ENCODE peak calls at places on chromosomes 5 and 9, in ten cellular contexts. Z is dorsolateral prefrontal cortex; J is stimulated activated CD8-positive, alpha-beta memory T cell treated with anti-CD3 and anti-CD28 coated beads, Interleukin-4, amount 100 ng/mL, for 48 hours; Q is left ventricle myocardium inferior; C is left cardiac atrium; X is RWPE1; V is activated CD8-positive, alpha-beta memory T cell treated with anti-CD3 and anti-CD28 coated beads, Interleukin-2, amount 50 U/mL, for 48 hours; Y is SJSA1; W is NCI-H526 treated with DMSO at 0.1 percent for 48 hours; R is NCI-H1417. D is an unnamed sample.

GRCh38 chr5:154179846-154180710 is 10.5 kb upstream of the GALNT10 start:
- DNase-seq in Z (no peak), J (peak), Q (no peak), C (no peak), X (peak), V (no peak), Y (peak), W (peak), R (peak), D (peak)

GRCh38 chr5:88172847-88173758 is 95.5 kb downstream of the TMEM161B start:
- DNase-seq in Z (no peak), J (no peak), Q (no peak), C (no peak), X (no peak), V (no peak), Y (peak), W (peak), R (peak), D (no peak)

GRCh38 chr5:22846686-22847085 is 6.5 kb downstream of the CDH12 start:
- DNase-seq in Z (no peak), J (no peak), Q (no peak), C (no peak), X (no peak), V (no peak), Y (no peak), W (no peak), R (no peak), D (no peak)

GRCh38 chr9:130501645-130502044 is 56.9 kb downstream of the ASS1 start:
- DNase-seq in Z (no peak), J (no peak), Q (no peak), C (no peak), X (peak), V (no peak), Y (no peak), W (no peak), R (no peak), D (no peak)

GRCh38 chr9:2936221-2936620 is 92.3 kb upstream of the PUM3 start:
- DNase-seq in Z (no peak), J (no peak), Q (no peak), C (no peak), X (no peak), V (no peak), Y (no peak), W (no peak), R (no peak), D (no peak)

GRCh38 chr9:95363051-95363841 is 45.7 kb upstream of the FANCC start:
- DNase-seq in Z (no peak), J (no peak), Q (no peak), C (no peak), X (no peak), V (no peak), Y (no peak), W (no peak), R (no peak), D (no peak)

GRCh38 chr9:30628915-30629564 is 1755.4 kb upstream of the ACO1 start:
- DNase-seq in Z (no peak), J (no peak), Q (no peak), C (no peak), X (no peak), V (no peak), Y (no peak), W (no peak), R (no peak), D (no peak)

GRCh38 chr9:133238851-133239532 is 29.9 kb upstream of the OBP2B start:
- DNase-seq in Z (no peak), J (peak), Q (peak), C (peak), X (peak), V (peak), Y (peak), W (peak), R (no peak), D (peak)

GRCh38 chr9:87830446-87830845 is 52.2 kb upstream of the SPATA31E1 start:
- DNase-seq in Z (no peak), J (no peak), Q (no peak), C (no peak), X (no peak), V (no peak), Y (no peak), W (no peak), R (no peak), D (no peak)

GRCh38 chr5:6602441-6602840 is 30.4 kb downstream of the NSUN2 start:
- DNase-seq in Z (no peak), J (no peak), Q (no peak), C (no peak), X (no peak), V (no peak), Y (no peak), W (no peak), R (no peak), D (no peak)

GRCh38 chr9:2478421-2478820 is 143.2 kb upstream of the VLDLR start:
- DNase-seq in Z (no peak), J (no peak), Q (no peak), C (no peak), X (no peak), V (no peak), Y (peak), W (no peak), R (no peak), D (no peak)

GRCh38 chr5:171688696-171689495 is 96.7 kb upstream of the SMIM23 start:
- DNase-seq in Z (no peak), J (no peak), Q (no peak), C (peak), X (no peak), V (no peak), Y (no peak), W (no peak), R (no peak), D (no peak)

GRCh38 chr5:145941677-145942130 is 5.3 kb downstream of the SH3RF2 start:
- DNase-seq in Z (no peak), J (no peak), Q (no peak), C (no peak), X (no peak), V (no peak), Y (peak), W (no peak), R (no peak), D (no peak)

GRCh38 chr9:92609142-92609500 is 60.8 kb downstream of the IPPK start:
- DNase-seq in Z (no peak), J (no peak), Q (no peak), C (no peak), X (no peak), V (no peak), Y (no peak), W (no peak), R (peak), D (no peak)

GRCh38 chr5:20323323-20323722 is 335.3 kb upstream of the CDH18 start:
- DNase-seq in Z (no peak), J (no peak), Q (no peak), C (no peak), X (no peak), V (no peak), Y (no peak), W (no peak), R (no peak), D (no peak)

GRCh38 chr5:69367697-69368279 is 1.5 kb downstream of the AK6 start:
- DNase-seq in Z (no peak), J (no peak), Q (no peak), C (no peak), X (no peak), V (no peak), Y (no peak), W (no peak), R (no peak), D (no peak)

GRCh38 chr9:136903041-136903554 is 16.8 kb downstream of the TRAF2 start:
- DNase-seq in Z (no peak), J (no peak), Q (peak), C (peak), X (no peak), V (no peak), Y (no peak), W (no peak), R (no peak), D (no peak)

GRCh38 chr9:98909935-98910334 is 33.8 kb upstream of the COL15A1 start:
- DNase-seq in Z (no peak), J (no peak), Q (no peak), C (no peak), X (no peak), V (no peak), Y (no peak), W (no peak), R (no peak), D (no peak)

GRCh38 chr9:97900738-97901565 is 21.3 kb downstream of the TRMO start:
- DNase-seq in Z (no peak), J (no peak), Q (no peak), C (peak), X (peak), V (no peak), Y (peak), W (peak), R (peak), D (peak)

GRCh38 chr9:124699575-124699974 is 71.5 kb downstream of the NR6A1 start:
- DNase-seq in Z (no peak), J (no peak), Q (no peak), C (no peak), X (no peak), V (no peak), Y (no peak), W (no peak), R (no peak), D (no peak)

GRCh38 chr9:116695441-116695840 is 8.3 kb downstream of the TRIM32 start:
- DNase-seq in Z (no peak), J (no peak), Q (no peak), C (no peak), X (no peak), V (no peak), Y (no peak), W (no peak), R (no peak), D (no peak)

GRCh38 chr5:95027151-95027721 is 257.7 kb downstream of the MCTP1 start:
- DNase-seq in Z (no peak), J (no peak), Q (no peak), C (no peak), X (no peak), V (no peak), Y (no peak), W (no peak), R (no peak), D (no peak)

GRCh38 chr9:33120620-33121019 is 44.1 kb upstream of the SMU1 start:
- DNase-seq in Z (no peak), J (no peak), Q (no peak), C (no peak), X (no peak), V (no peak), Y (no peak), W (no peak), R (no peak), D (no peak)

GRCh38 chr5:176837707-176838115 is 27.4 kb downstream of the UNC5A start:
- DNase-seq in Z (no peak), J (peak), Q (peak), C (peak), X (peak), V (peak), Y (peak), W (no peak), R (no peak), D (peak)

GRCh38 chr5:1505506-1506241 is 18.1 kb downstream of the LPCAT1 start:
- DNase-seq in Z (no peak), J (no peak), Q (no peak), C (no peak), X (no peak), V (no peak), Y (no peak), W (no peak), R (peak), D (no peak)

GRCh38 chr9:91034976-91035824 is 233.6 kb downstream of the SYK start:
- DNase-seq in Z (no peak), J (no peak), Q (no peak), C (no peak), X (no peak), V (peak), Y (no peak), W (no peak), R (no peak), D (no peak)

GRCh38 chr9:38017149-38017884 is 51.7 kb downstream of the SHB start:
- DNase-seq in Z (peak), J (no peak), Q (peak), C (peak), X (no peak), V (no peak), Y (peak), W (no peak), R (no peak), D (peak)

GRCh38 chr5:171850354-171850947 is 64.8 kb downstream of the SMIM23 start:
- DNase-seq in Z (no peak), J (no peak), Q (no peak), C (no peak), X (peak), V (no peak), Y (peak), W (no peak), R (no peak), D (peak)

GRCh38 chr5:169006206-169006605 is 294.7 kb downstream of the SLIT3 start:
- DNase-seq in Z (no peak), J (no peak), Q (no peak), C (no peak), X (no peak), V (no peak), Y (no peak), W (no peak), R (no peak), D (no peak)

GRCh38 chr5:77355751-77356150 is 136.4 kb downstream of the WDR41 start:
- DNase-seq in Z (no peak), J (no peak), Q (no peak), C (no peak), X (no peak), V (no peak), Y (no peak), W (no peak), R (no peak), D (no peak)

GRCh38 chr9:121206516-121207370 is 5.1 kb upstream of the RAB14 start:
- DNase-seq in Z (no peak), J (no peak), Q (no peak), C (no peak), X (no peak), V (no peak), Y (peak), W (no peak), R (no peak), D (no peak)

D was measured in HTR-8/SVneo.